ENCODE peak calls at places on chromosomes 6 and 20, in eight cellular contexts. G, J, N, K, P, V, I and X are unnamed samples.

GRCh38 chr6:142195862-142196536 is 48.9 kb downstream of the VTA1 start:
- DNase-seq in J (peak; percentile 17), K (no peak), V (no peak), I (no peak), G (no peak), N (no peak), P (no peak), X (no peak)

GRCh38 chr20:47730744-47731143 is 54.5 kb downstream of the SULF2 start:
- DNase-seq in J (no peak), N (no peak), V (no peak), P (peak; percentile 12), K (no peak), I (no peak), G (no peak), X (no peak)

GRCh38 chr6:8539446-8539845 is 104.1 kb upstream of the SLC35B3 start:
- DNase-seq in I (no peak), N (no peak), G (no peak), J (peak; percentile 25), V (no peak), P (peak; percentile 2), K (no peak), X (no peak)

GRCh38 chr6:31393932-31394331 is 9.5 kb upstream of the MICA start:
- DNase-seq in J (no peak), V (no peak), K (no peak), N (no peak), G (no peak), P (no peak), I (no peak), X (no peak)

GRCh38 chr6:28693751-28694443 is 168.2 kb downstream of the GPX5 start:
- DNase-seq in G (no peak), K (no peak), N (no peak), I (no peak), J (no peak), V (peak; percentile 48), P (no peak), X (no peak)

GRCh38 chr20:48556956-48557355 is 270.8 kb downstream of the PREX1 start:
- DNase-seq in G (no peak), K (no peak), I (no peak), P (peak; percentile 4), N (no peak), V (no peak), J (no peak), X (no peak)

GRCh38 chr6:21087188-21087587 is 506.4 kb upstream of the SOX4 start:
- DNase-seq in J (no peak), G (no peak), K (no peak), V (no peak), I (no peak), N (no peak), P (no peak), X (no peak)

GRCh38 chr6:138972226-138972665 is 15.8 kb downstream of the REPS1 start:
- DNase-seq in V (no peak), P (no peak), J (peak; percentile 50), G (no peak), K (no peak), I (no peak), N (no peak), X (no peak)

GRCh38 chr20:32490942-32491763 is 94.0 kb downstream of the NOL4L start:
- DNase-seq in K (no peak), N (no peak), I (no peak), G (no peak), P (no peak), V (no peak), J (no peak), X (no peak)

GRCh38 chr6:9583946-9584345 is 830.9 kb downstream of the TFAP2A start:
- DNase-seq in K (no peak), P (no peak), G (no peak), N (no peak), I (no peak), V (no peak), J (no peak), X (no peak)

GRCh38 chr6:158321960-158322359 is 9.7 kb downstream of the TULP4 start:
- DNase-seq in G (no peak), P (no peak), N (no peak), V (no peak), J (peak; percentile 84), K (no peak), I (no peak), X (no peak)

GRCh38 chr20:31695849-31696804 is 26.5 kb downstream of the BCL2L1 start:
- DNase-seq in N (no peak), V (no peak), J (peak; percentile 37), I (peak; percentile 85), G (no peak), K (no peak), P (no peak), X (no peak)

GRCh38 chr6:143562143-143562542 is 50.6 kb upstream of the FUCA2 start:
- DNase-seq in P (no peak), V (no peak), K (no peak), N (no peak), G (no peak), J (no peak), I (no peak), X (no peak)

GRCh38 chr20:57005146-57005933 is 261.1 kb downstream of the BMP7 start:
- DNase-seq in N (no peak), K (no peak), G (no peak), V (no peak), P (no peak), J (no peak), I (no peak), X (no peak)

GRCh38 chr6:225121-225721 is 67.1 kb upstream of the DUSP22 start:
- DNase-seq in P (no peak), I (peak; percentile 3), V (no peak), K (peak; percentile 26), J (no peak), G (peak; percentile 25), N (no peak), X (peak; percentile 21)

GRCh38 chr6:38522322-38522721 is 117.4 kb downstream of the BTBD9 start:
- DNase-seq in K (no peak), V (no peak), P (no peak), N (no peak), I (no peak), G (no peak), J (peak; percentile 70), X (no peak)

GRCh38 chr6:56491606-56492328 is 150.9 kb downstream of the DST start:
- DNase-seq in J (peak; percentile 32), I (no peak), P (no peak), N (no peak), K (no peak), G (no peak), V (no peak), X (no peak)

GRCh38 chr6:156969233-156969632 is 192.1 kb downstream of the ARID1B start:
- DNase-seq in G (no peak), V (no peak), I (no peak), N (no peak), P (no peak), J (no peak), K (no peak), X (no peak)

GRCh38 chr6:40320441-40320840 is 266.7 kb downstream of the LRFN2 start:
- DNase-seq in V (no peak), G (no peak), I (no peak), N (no peak), P (no peak), K (no peak), J (no peak), X (no peak)

GRCh38 chr20:50855498-50856474 is 60.9 kb downstream of the BCAS4 start:
- DNase-seq in I (peak; percentile 59), V (peak; percentile 42), J (peak; percentile 19), P (no peak), K (no peak), G (no peak), N (no peak), X (no peak)

GRCh38 chr6:138007014-138007472 is 100.2 kb downstream of the PERP start:
- DNase-seq in I (peak; percentile 38), K (no peak), G (no peak), N (no peak), J (peak; percentile 33), V (peak; percentile 71), P (no peak), X (no peak)

GRCh38 chr6:7033202-7033601 is 74.6 kb upstream of the RREB1 start:
- DNase-seq in G (no peak), P (no peak), N (no peak), I (no peak), K (no peak), J (no peak), V (no peak), X (no peak)